ENCODE peak calls at places on chromosomes 16 and 17, in six cellular contexts. J is IMR-90, P is mesenchymal stem cell, C is H9, M is H1, E is trophoblast cell. I is an unnamed sample.

GRCh38 chr17:34654871-34655270 is 75.5 kb downstream of the TMEM132E start:
- DNase-seq in M (no peak), P (no peak), C (no peak), E (no peak), J (no peak), I (no peak)

GRCh38 chr16:72241930-72242329 is 70.0 kb upstream of the PMFBP1 start:
- DNase-seq in C (no peak), E (peak; percentile 48), M (no peak), P (peak; percentile 63), J (peak; percentile 55), I (peak; percentile 31)

GRCh38 chr17:81493198-81494038 is 19.2 kb downstream of the ACTG1 start:
- DNase-seq in C (peak; percentile 63), E (no peak), M (no peak), J (no peak), P (no peak), I (no peak)

GRCh38 chr16:28186752-28187151 is 25.0 kb downstream of the XPO6 start:
- DNase-seq in E (no peak), M (no peak), C (no peak), J (peak; percentile 63), P (peak; percentile 33), I (no peak)

GRCh38 chr17:19460695-19461094 is 49.7 kb downstream of the RNF112 start:
- DNase-seq in C (peak; percentile 75), P (no peak), J (no peak), E (no peak), M (no peak), I (no peak)

GRCh38 chr17:81845881-81846742 is 11.3 kb upstream of the PPP1R27 start:
- DNase-seq in E (no peak), P (no peak), C (no peak), J (no peak), M (no peak), I (no peak)

GRCh38 chr17:63099420-63099819 is 133.4 kb downstream of the TANC2 start:
- DNase-seq in M (no peak), P (no peak), J (no peak), E (no peak), C (no peak), I (no peak)

GRCh38 chr17:413016-413350 is 60.4 kb upstream of the RPH3AL start:
- DNase-seq in C (no peak), M (no peak), E (no peak), J (no peak), P (no peak), I (no peak)

GRCh38 chr16:50603206-50604064 is 55.2 kb downstream of the NKD1 start:
- DNase-seq in M (no peak), J (no peak), E (no peak), P (peak; percentile 54), C (no peak), I (no peak)

GRCh38 chr17:5485270-5486205 is at the start of gene DERL2:
- DNase-seq in J (peak; percentile 44), C (no peak), P (no peak), M (no peak), E (peak; percentile 21), I (peak; percentile 52)

GRCh38 chr17:57988301-57989010 is 402 bp upstream of the VEZF1 start:
- DNase-seq in E (peak; percentile 63), C (peak; percentile 82), P (peak; percentile 80), M (no peak), J (peak; percentile 66), I (peak; percentile 54)

GRCh38 chr17:64230551-64231408 is 32.3 kb downstream of the TEX2 start:
- DNase-seq in M (no peak), C (no peak), J (peak; percentile 97), P (peak; percentile 87), E (peak; percentile 98), I (no peak)

GRCh38 chr16:27859020-27859419 is 204.5 kb downstream of the GSG1L start:
- DNase-seq in J (no peak), M (no peak), P (no peak), C (peak; percentile 70), E (no peak), I (no peak)

GRCh38 chr16:77212736-77213541 is 13.7 kb downstream of the SYCE1L start:
- DNase-seq in M (no peak), J (no peak), E (peak; percentile 60), P (peak; percentile 52), C (peak; percentile 85), I (peak; percentile 64)

GRCh38 chr16:85181739-85182129 is 69.5 kb upstream of the CIBAR2 start:
- DNase-seq in E (no peak), P (no peak), J (no peak), M (no peak), C (no peak), I (no peak)

GRCh38 chr17:57477483-57478357 is 221.4 kb downstream of the MSI2 start:
- DNase-seq in C (no peak), P (no peak), E (no peak), J (no peak), M (no peak), I (no peak)

GRCh38 chr17:56918916-56919315 is 5.1 kb upstream of the TRIM25 start:
- DNase-seq in C (no peak), M (no peak), J (no peak), P (peak; percentile 38), E (peak; percentile 98), I (no peak)

GRCh38 chr17:15444805-15445204 is 22.6 kb downstream of the CDRT4 start:
- DNase-seq in E (peak; percentile 55), C (no peak), P (peak; percentile 76), J (no peak), M (no peak), I (no peak)

GRCh38 chr17:45668316-45668715 is 115.8 kb upstream of the CRHR1 start:
- DNase-seq in J (no peak), P (no peak), C (no peak), M (no peak), E (no peak), I (no peak)

GRCh38 chr17:45667591-45668171 is 116.4 kb upstream of the CRHR1 start:
- DNase-seq in P (no peak), C (no peak), M (no peak), J (no peak), E (no peak), I (no peak)

GRCh38 chr17:45666046-45666600 is 118.0 kb upstream of the CRHR1 start:
- DNase-seq in E (no peak), P (no peak), M (no peak), J (no peak), C (no peak), I (no peak)

GRCh38 chr17:45663772-45664171 is 120.3 kb upstream of the CRHR1 start:
- DNase-seq in E (no peak), C (no peak), M (no peak), J (no peak), P (no peak), I (no peak)

DNA sequence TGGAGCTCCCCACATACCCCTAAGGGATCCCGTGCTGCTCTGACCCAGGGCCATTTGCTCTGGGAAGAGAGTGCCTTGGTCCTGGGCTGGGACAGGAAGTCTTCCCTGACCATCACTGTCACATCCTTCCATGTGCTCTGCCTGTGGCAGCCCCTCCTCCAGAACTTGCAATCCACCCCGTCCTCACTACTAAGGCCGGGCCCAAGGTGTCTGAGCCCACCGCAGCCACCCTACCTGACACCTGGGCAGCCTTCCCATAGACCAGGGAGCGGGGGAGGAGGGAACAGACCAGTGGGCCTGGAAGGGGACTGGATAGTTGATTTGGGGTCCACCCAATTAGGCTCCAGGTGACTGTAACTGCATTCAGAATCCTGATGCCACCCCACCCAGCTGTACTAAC is 117.5 kb upstream of the CRHR1 start:
- DNase-seq in J (no peak), P (no peak), E (no peak), M (no peak), C (no peak), I (no peak)
- H4K91ac ChIP-seq in J (no peak overlapping the region), P (no peak overlapping the region), E (no peak overlapping the region), M (no peak overlapping the region), C (no peak overlapping the region), I (no peak overlapping the region)

GRCh38 chr16:68200120-68200783 is 35.7 kb downstream of the ESRP2 start:
- DNase-seq in E (no peak), C (no peak), P (peak; percentile 48), J (peak; percentile 71), M (no peak), I (no peak)
- H3K4me2 ChIP-seq in E (no peak overlapping the region), C (no peak overlapping the region), P (no peak overlapping the region), J (no peak overlapping the region), M (no peak overlapping the region), I (no peak overlapping the region)

GRCh38 chr16:30533748-30534367 is 800 bp downstream of the ZNF747 start:
- DNase-seq in J (no peak), C (no peak), P (no peak), E (no peak), M (no peak), I (no peak)

GRCh38 chr16:30534368-30535105 is at the start of gene ZNF747:
- DNase-seq in C (peak; percentile 91), E (peak; percentile 93), J (peak; percentile 75), P (peak; percentile 66), M (peak; percentile 70), I (peak; percentile 87)

GRCh38 chr16:30535777-30536190 is 1.1 kb upstream of the ZNF747 start:
- DNase-seq in P (peak; percentile 73), C (peak; percentile 81), J (peak; percentile 62), E (peak; percentile 64), M (peak; percentile 49), I (peak; percentile 26)

GRCh38 chr16:30533146-30533522 is 1.5 kb downstream of the ZNF747 start:
- DNase-seq in P (no peak), E (peak; percentile 66), C (no peak), M (no peak), J (no peak), I (no peak)

GRCh38 chr16:30535106-30535776 is 583 bp upstream of the ZNF747 start:
- DNase-seq in M (peak; percentile 46), C (peak; percentile 56), P (no peak), E (no peak), J (no peak), I (peak; percentile 26)
- H3K18ac ChIP-seq in M (peak overlapping the region; percentile 73), C (peak overlapping the region; percentile 87), P (peak overlapping the region; percentile 75), E (peak overlapping the region; percentile 68), J (peak overlapping the region; percentile 32), I (peak overlapping the region; percentile 44)

GRCh38 chr16:87076331-87076949 is 240.8 kb downstream of the C16orf95 start:
- DNase-seq in C (no peak), J (no peak), P (no peak), M (no peak), E (peak; percentile 53), I (no peak)

GRCh38 chr16:87077750-87078127 is 239.5 kb downstream of the C16orf95 start:
- DNase-seq in C (no peak), P (no peak), J (no peak), M (no peak), E (no peak), I (no peak)

GRCh38 chr16:87074635-87075318 is 242.4 kb downstream of the C16orf95 start:
- DNase-seq in J (no peak), M (no peak), P (no peak), E (no peak), C (no peak), I (no peak)

GRCh38 chr16:87076950-87077749 is 240.0 kb downstream of the C16orf95 start:
- DNase-seq in J (peak; percentile 55), C (peak; percentile 86), P (peak; percentile 57), E (peak; percentile 42), M (peak; percentile 65), I (no peak)

DNA sequence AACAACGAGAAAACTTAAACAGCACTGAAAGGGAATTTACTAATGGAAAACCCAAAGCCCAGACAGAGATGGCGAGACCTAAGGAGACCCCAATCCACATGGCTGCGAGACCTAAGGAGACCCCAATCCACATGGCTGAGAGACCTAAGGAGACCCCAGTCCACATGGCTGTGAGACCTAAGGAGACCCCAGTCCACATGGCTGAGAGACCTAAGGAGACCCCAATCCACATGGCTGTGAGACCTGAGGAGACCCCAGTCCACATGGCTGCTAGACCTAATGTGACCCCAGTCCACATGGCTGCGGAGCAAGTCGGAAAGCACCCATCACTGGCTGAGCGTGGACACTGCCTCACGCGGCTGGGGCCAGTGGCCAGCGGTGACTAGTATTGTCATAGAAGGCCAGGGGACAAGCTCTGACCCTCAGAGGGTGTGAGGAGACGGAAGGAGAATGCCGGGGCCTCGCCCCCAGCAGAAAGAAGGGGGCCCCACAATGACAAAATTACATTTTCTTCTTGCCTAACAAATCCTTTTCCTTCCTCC is 241.8 kb downstream of the C16orf95 start:
- DNase-seq in J (no peak), P (no peak), C (no peak), M (no peak), E (no peak), I (no peak)
- H4K91ac ChIP-seq in J (no peak overlapping the region), P (no peak overlapping the region), C (no peak overlapping the region), M (no peak overlapping the region), E (no peak overlapping the region), I (no peak overlapping the region)

I was measured in neuronal stem cell.